ENCODE peak calls at places on chromosome 22, in four cellular contexts. U, F, W and P are unnamed samples.

GRCh38 chr22:38305481-38306448 is 11.5 kb downstream of the CSNK1E start:
- DNase-seq in U (peak; percentile 47), F (no peak), W (no peak), P (no peak)

GRCh38 chr22:49185312-49185969 is 642.2 kb downstream of the BRD1 start:
- DNase-seq in U (no peak), F (no peak), W (no peak), P (no peak)

GRCh38 chr22:30238661-30239420 is 7.7 kb downstream of the LIF start:
- DNase-seq in U (no peak), F (no peak), W (no peak), P (no peak)

GRCh38 chr22:22401381-22401780 is 107.2 kb downstream of the ZNF280B start:
- DNase-seq in U (no peak), F (no peak), W (no peak), P (no peak)

GRCh38 chr22:41725510-41726110 is 26.3 kb downstream of the MEI1 start:
- DNase-seq in U (peak; percentile 56), F (no peak), W (no peak), P (no peak)

GRCh38 chr22:44445307-44445680 is 52.7 kb downstream of the RTL6 start:
- DNase-seq in U (no peak), F (no peak), W (no peak), P (no peak)

GRCh38 chr22:21009638-21010425 is 5.1 kb upstream of the P2RX6 start:
- DNase-seq in U (no peak), F (no peak), W (no peak), P (no peak)

GRCh38 chr22:25070870-25071465 is 118.5 kb downstream of the KIAA1671 start:
- DNase-seq in U (no peak), F (no peak), W (no peak), P (no peak)

GRCh38 chr22:46303347-46303965 is 6.8 kb downstream of the GTSE1 start:
- DNase-seq in U (no peak), F (no peak), W (no peak), P (no peak)

GRCh38 chr22:49951986-49952896 is 8.3 kb upstream of the PIM3 start:
- DNase-seq in U (no peak), F (no peak), W (no peak), P (no peak)

GRCh38 chr22:30301995-30302809 is 12.9 kb upstream of the CASTOR1 start:
- DNase-seq in U (no peak), F (peak; percentile 52), W (no peak), P (peak; percentile 52)

GRCh38 chr22:46758867-46759290 is 3.6 kb upstream of the TBC1D22A start:
- DNase-seq in U (no peak), F (no peak), W (no peak), P (no peak)

GRCh38 chr22:24875862-24876506 is 70.0 kb downstream of the SGSM1 start:
- DNase-seq in U (no peak), F (no peak), W (no peak), P (no peak)

GRCh38 chr22:31567702-31568101 is 71.4 kb downstream of the SFI1 start:
- DNase-seq in U (no peak), F (no peak), W (no peak), P (no peak)

GRCh38 chr22:44827666-44828065 is 75.3 kb downstream of the ARHGAP8 start:
- DNase-seq in U (no peak), F (no peak), W (no peak), P (no peak)

GRCh38 chr22:49575703-49576081 is 252.0 kb downstream of the BRD1 start:
- DNase-seq in U (no peak), F (no peak), W (no peak), P (no peak)

GRCh38 chr22:23301591-23301990 is 121.3 kb downstream of the BCR start:
- DNase-seq in U (no peak), F (no peak), W (no peak), P (no peak)

GRCh38 chr22:31244943-31245451 is 32.9 kb downstream of the LIMK2 start:
- DNase-seq in U (no peak), F (no peak), W (no peak), P (no peak)

GRCh38 chr22:46107089-46107664 is 43.1 kb upstream of the PPARA start:
- DNase-seq in U (peak; percentile 43), F (peak; percentile 93), W (no peak), P (no peak)

GRCh38 chr22:44020981-44021380 is 3.1 kb upstream of the PARVB start:
- DNase-seq in U (no peak), F (no peak), W (no peak), P (no peak)

GRCh38 chr22:36351921-36352774 is 35.6 kb downstream of the MYH9 start:
- DNase-seq in U (no peak), F (no peak), W (no peak), P (no peak)
- H3K27me3 ChIP-seq in U (no peaks in the 10 kb centered on the region), F (no peaks in the 10 kb centered on the region), W (no peaks in the 10 kb centered on the region), P (no peaks in the 10 kb centered on the region)

DNA sequence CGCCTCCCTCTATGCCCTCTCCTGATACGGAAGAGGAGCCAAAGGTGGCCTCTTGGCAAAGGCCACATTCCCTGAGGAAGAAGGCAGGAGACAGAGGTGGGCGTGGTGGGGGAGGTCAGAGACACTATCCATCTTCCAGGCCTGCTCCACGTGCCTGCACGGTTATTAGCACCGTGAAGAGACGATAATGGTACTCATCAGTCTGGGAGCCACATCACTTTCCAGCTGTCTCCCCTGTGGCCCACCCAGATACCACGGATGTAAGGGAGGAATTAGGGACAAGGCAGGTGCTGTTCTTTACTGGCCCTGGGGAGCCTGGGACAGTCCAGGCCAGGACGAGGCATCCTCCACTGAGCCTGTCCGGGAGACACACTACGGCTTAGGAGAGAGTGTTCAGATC is 354.2 kb downstream of the MN1 start:
- DNase-seq in U (no peak), F (no peak), W (no peak), P (no peak)
- H3K4me3 ChIP-seq in U (no peak overlapping the region), F (no peak overlapping the region), W (no peak overlapping the region), P (no peak overlapping the region)

GRCh38 chr22:17366329-17366728 is 2.9 kb upstream of the CECR2 start:
- DNase-seq in U (no peak), F (no peak), W (no peak), P (no peak)

GRCh38 chr22:17369553-17370035 is 334 bp downstream of the CECR2 start:
- DNase-seq in U (peak; percentile 49), F (peak; percentile 39), W (peak; percentile 60), P (no peak)

GRCh38 chr22:17368727-17369552 is at the start of gene CECR2:
- DNase-seq in U (peak; percentile 33), F (peak; percentile 78), W (peak; percentile 74), P (no peak)

GRCh38 chr22:17366830-17367229 is 2.4 kb upstream of the CECR2 start:
- DNase-seq in U (peak; percentile 47), F (peak; percentile 63), W (no peak), P (no peak)

GRCh38 chr22:17368144-17368726 is 1.0 kb upstream of the CECR2 start:
- DNase-seq in U (no peak), F (no peak), W (no peak), P (no peak)
- TF ChIP-seq CTCF in U (no peak), F (no peak), W (no peak), P (no peak)

DNA sequence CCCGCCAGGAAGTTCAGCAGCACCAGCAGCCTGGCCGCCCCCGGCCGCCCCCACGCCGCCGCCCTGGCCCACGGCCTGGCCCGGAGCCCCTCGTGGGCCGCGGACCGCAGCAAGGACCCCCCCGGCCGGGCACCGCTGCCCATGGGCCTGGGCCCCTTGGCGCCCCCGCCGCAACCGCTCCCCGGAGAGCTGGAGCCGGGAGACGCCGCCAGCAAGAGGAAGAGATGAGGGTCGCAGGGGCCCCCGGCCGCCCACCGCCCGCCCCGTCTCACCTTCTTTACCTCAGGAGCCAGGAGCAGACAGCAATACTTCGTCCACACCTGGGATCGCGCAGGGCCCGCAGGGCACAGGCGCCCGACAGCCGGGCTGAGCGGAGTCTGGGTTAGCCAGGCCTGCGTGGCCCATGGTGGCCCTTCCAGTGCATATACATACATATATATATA is 115.6 kb downstream of the CACNA1I start:
- DNase-seq in U (no peak), F (no peak), W (no peak), P (no peak)
- H3K27me3 ChIP-seq in U (no peaks in the 10 kb centered on the region), F (peaks cover 32% of the 10 kb centered on the region), W (peaks cover 89% of the 10 kb centered on the region), P (peaks cover 14% of the 10 kb centered on the region)

GRCh38 chr22:35065796-35066218 is at the start of gene ISX:
- DNase-seq in U (no peak), F (no peak), W (no peak), P (no peak)

GRCh38 chr22:35070451-35071093 is 4.6 kb downstream of the ISX start:
- DNase-seq in U (no peak), F (no peak), W (peak; percentile 45), P (no peak)

GRCh38 chr22:35065183-35065582 is 775 bp upstream of the ISX start:
- DNase-seq in U (no peak), F (no peak), W (no peak), P (no peak)

GRCh38 chr22:35064664-35065063 is 1.3 kb upstream of the ISX start:
- DNase-seq in U (no peak), F (no peak), W (no peak), P (no peak)

DNA sequence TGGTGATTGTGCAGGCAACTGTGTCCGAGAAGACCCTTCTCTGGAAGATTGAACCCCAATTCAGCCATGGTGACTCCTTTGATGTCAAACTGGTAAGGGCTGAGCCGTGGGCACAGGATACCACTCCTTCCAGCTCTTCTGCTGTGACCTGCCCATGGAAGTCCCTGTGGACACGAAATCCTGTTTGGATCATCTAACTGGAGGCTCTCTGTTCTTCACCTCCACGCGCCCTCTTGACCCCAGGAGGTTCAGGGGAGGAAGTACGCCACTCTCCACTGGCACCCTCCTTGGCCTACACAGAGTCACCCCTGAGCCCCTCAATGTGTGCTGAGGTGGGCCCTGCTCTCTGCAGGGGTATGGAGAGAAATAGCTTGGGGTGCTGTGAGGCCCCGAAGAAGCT is 810 bp downstream of the ISX start:
- DNase-seq in U (no peak), F (no peak), W (peak; percentile 53), P (no peak)
- H3K4me3 ChIP-seq in U (no peak overlapping the region), F (no peak overlapping the region), W (no peak overlapping the region), P (no peak overlapping the region)

GRCh38 chr22:19943665-19944026 is 2.0 kb upstream of the TXNRD2 start:
- DNase-seq in U (no peak), F (no peak), W (no peak), P (no peak)
- TF ChIP-seq CTCF in U (peak; percentile 22), F (no peak), W (no peak), P (peak; percentile 35)

GRCh38 chr22:28795932-28796856 is 4.2 kb downstream of the XBP1 start:
- DNase-seq in U (no peak), F (no peak), W (no peak), P (no peak)
- H3K27me3 ChIP-seq in U (no peaks in the 10 kb centered on the region), F (no peaks in the 10 kb centered on the region), W (no peaks in the 10 kb centered on the region), P (no peaks in the 10 kb centered on the region)